ENCODE peak calls at places on chromosomes 16 and 17, in four cellular contexts. M is ovary, K is neural crest cell, E is left lung. X is an unnamed sample.

GRCh38 chr17:33977729-33978514 is 277.2 kb upstream of the CCL2 start:
- DNase-seq in M (no peak), E (no peak), K (no peak), X (no peak)

GRCh38 chr16:72876221-72876620 is 171.7 kb downstream of the ZFHX3 start:
- DNase-seq in K (no peak), E (peak; percentile 64), M (no peak), X (peak; percentile 75)

GRCh38 chr17:48024149-48025039 is 13.2 kb downstream of the COPZ2 start:
- DNase-seq in E (peak; percentile 81), M (peak; percentile 50), K (peak; percentile 28), X (peak; percentile 64)

GRCh38 chr16:35195173-35195863 is 1735.9 kb downstream of the TP53TG3F start:
- DNase-seq in K (no peak), E (no peak), M (no peak), X (no peak)

GRCh38 chr17:8679136-8679535 is 48.6 kb upstream of the MYH10 start:
- DNase-seq in E (no peak), M (no peak), K (no peak), X (no peak)

GRCh38 chr17:29165261-29165660 is 14.9 kb downstream of the MYO18A start:
- DNase-seq in E (no peak), M (no peak), K (no peak), X (no peak)

GRCh38 chr16:27817038-27817437 is 246.5 kb downstream of the GSG1L start:
- DNase-seq in E (no peak), K (no peak), M (no peak), X (no peak)

GRCh38 chr16:22687031-22687530 is 126.9 kb upstream of the HS3ST2 start:
- DNase-seq in M (no peak), K (no peak), E (no peak), X (no peak)

GRCh38 chr16:2036200-2036966 is 9.7 kb downstream of the NHERF2 start:
- DNase-seq in E (no peak), M (no peak), K (no peak), X (no peak)

GRCh38 chr17:41583137-41584127 is 3.3 kb downstream of the KRT14 start:
- DNase-seq in K (no peak), E (no peak), M (no peak), X (no peak)

GRCh38 chr16:58286769-58287433 is 7.9 kb downstream of the PRSS54 start:
- DNase-seq in K (no peak), M (no peak), E (no peak), X (no peak)

GRCh38 chr16:51900221-51900780 is 646.6 kb downstream of the TOX3 start:
- DNase-seq in K (no peak), E (no peak), M (no peak), X (no peak)

GRCh38 chr17:81294512-81295030 is 536 bp downstream of the SLC38A10 start:
- DNase-seq in M (peak; percentile 59), E (peak; percentile 50), K (no peak), X (no peak)

GRCh38 chr16:70255584-70255983 is 3.8 kb upstream of the EXOSC6 start:
- DNase-seq in K (no peak), E (no peak), M (no peak), X (no peak)

GRCh38 chr17:10646393-10646990 is 10.6 kb downstream of the MYH3 start:
- DNase-seq in E (peak; percentile 63), K (peak; percentile 86), M (peak; percentile 73), X (peak; percentile 69)

GRCh38 chr16:85525464-85526117 is 87.5 kb upstream of the GSE1 start:
- DNase-seq in E (no peak), M (no peak), K (no peak), X (no peak)

GRCh38 chr17:77628035-77628434 is 330.5 kb upstream of the TNRC6C start:
- DNase-seq in K (no peak), M (no peak), E (no peak), X (no peak)

GRCh38 chr16:50644245-50644644 is 36.9 kb downstream of the SNX20 start:
- DNase-seq in E (no peak), M (no peak), K (no peak), X (no peak)

GRCh38 chr16:79651363-79651762 is 50.8 kb upstream of the MAF start:
- DNase-seq in E (peak; percentile 74), K (no peak), M (peak; percentile 29), X (no peak)

GRCh38 chr17:36550491-36551417 is 6.0 kb downstream of the GGNBP2 start:
- DNase-seq in K (no peak), E (no peak), M (no peak), X (no peak)

GRCh38 chr17:1473841-1474240 is 17.8 kb upstream of the CRK start:
- DNase-seq in M (no peak), E (no peak), K (no peak), X (no peak)

GRCh38 chr17:45230787-45231480 is 9.2 kb downstream of the FMNL1 start:
- DNase-seq in M (no peak), E (no peak), K (no peak), X (peak; percentile 15)

GRCh38 chr17:41308918-41309359 is at the start of gene KRTAP16-1:
- DNase-seq in E (no peak), K (no peak), M (no peak), X (no peak)

GRCh38 chr17:2057714-2058520 is 3.0 kb downstream of the HIC1 start:
- DNase-seq in K (no peak), E (no peak), M (peak; percentile 62), X (no peak)

GRCh38 chr17:42422958-42423712 is at the start of gene CAVIN1:
- DNase-seq in E (peak; percentile 96), K (no peak), M (peak; percentile 100), X (peak; percentile 97)

GRCh38 chr17:79084291-79085153 is 9.9 kb downstream of the ENGASE start:
- DNase-seq in M (no peak), K (no peak), E (no peak), X (no peak)
- TF ChIP-seq CTCF in M (no peak), K (no peak), E (no peak), X (no peak)

DNA sequence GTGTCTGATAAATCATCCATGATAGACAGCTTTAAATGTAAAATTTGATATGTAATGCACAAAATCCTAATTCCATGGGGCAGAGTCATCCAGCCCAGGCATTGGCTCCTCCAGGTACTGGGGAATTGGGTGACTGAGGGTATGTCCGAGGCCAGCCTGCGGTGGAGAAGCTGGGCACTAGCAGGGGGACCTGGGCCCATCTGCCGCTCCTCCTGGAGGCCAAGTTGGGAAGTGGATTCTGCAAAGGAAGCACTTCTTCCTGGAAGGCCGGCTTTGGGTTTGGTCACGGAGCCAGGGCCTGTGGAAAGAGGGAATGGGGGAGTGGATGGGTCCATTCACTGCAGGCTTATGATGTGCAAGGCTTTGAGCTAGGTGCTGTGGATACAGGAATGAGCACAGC is 85.8 kb downstream of the GNAO1 start:
- DNase-seq in M (no peak), K (peak; percentile 35), E (no peak), X (no peak)
- TF ChIP-seq CTCF in M (no peak), K (peak; percentile 54), E (no peak), X (peak; percentile 60)

GRCh38 chr17:43791589-43791988 is 11.4 kb downstream of the CFAP97D1 start:
- DNase-seq in E (no peak), M (no peak), K (no peak), X (peak; percentile 45)

GRCh38 chr17:43789482-43789881 is 9.2 kb downstream of the CFAP97D1 start:
- DNase-seq in K (no peak), M (no peak), E (no peak), X (no peak)

GRCh38 chr17:43787728-43788127 is 7.5 kb downstream of the CFAP97D1 start:
- DNase-seq in M (no peak), K (no peak), E (no peak), X (no peak)

GRCh38 chr17:43784628-43785101 is 4.4 kb downstream of the CFAP97D1 start:
- DNase-seq in K (no peak), M (no peak), E (no peak), X (peak; percentile 92)

DNA sequence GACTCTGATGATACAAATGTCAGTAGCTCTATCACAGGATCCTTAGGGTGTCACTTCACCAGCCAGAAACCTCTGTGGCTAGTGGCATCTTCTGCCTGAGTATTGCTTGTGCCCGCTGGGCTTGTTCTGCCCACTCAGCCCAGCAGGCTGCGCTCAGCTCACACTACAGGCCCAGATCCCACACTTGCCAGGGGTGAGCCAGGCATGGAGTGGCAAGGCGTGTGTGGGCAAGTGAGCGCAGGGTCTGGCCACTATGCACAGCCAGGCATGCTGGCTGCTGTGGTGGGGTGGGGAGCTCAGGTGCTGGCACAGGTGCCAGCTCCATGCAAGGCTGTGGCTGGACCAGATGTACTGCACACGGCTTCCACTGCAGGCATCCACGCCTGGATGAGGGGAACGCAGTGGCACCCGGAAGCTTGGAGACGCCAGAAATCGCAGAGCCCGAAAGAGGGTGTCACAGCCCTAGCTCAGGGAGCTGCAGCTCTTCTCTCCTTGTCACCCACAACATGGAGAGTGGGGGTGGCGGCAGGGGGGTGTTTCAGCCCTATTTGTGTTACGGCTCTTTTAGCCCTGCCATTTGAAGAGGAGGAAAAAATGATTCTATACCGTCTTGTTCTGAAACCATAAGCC is 10.2 kb downstream of the CFAP97D1 start:
- DNase-seq in E (no peak), M (no peak), K (no peak), X (peak; percentile 6)
- TF ChIP-seq CTCF in E (no peak), M (no peak), K (no peak), X (peak; percentile 67)

DNA sequence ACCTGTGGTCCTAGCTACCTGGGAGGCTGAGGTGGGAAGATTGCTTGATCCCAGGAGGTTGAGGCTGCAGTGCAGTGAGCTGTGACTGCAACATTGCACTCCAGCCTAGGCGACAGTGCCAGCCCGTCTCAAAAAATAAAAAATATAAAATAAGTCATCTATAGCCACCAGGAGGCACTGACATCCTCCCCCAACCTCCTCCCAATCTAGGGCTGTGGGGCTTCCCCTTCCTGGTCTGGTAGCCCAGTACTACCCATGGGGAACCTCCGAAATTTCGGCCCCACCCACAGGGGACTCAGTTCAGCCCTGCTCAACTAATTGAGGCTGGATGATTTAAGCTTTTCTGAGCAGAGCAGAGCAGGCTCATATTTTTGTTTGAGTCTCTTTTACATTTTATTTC is 3.2 kb downstream of the ZSCAN10 start:
- DNase-seq in E (peak; percentile 64), K (no peak), M (no peak), X (no peak)
- TF ChIP-seq CTCF in E (no peak), K (peak; percentile 46), M (no peak), X (peak; percentile 57)

GRCh38 chr16:77784441-77785356 is 3.7 kb upstream of the VAT1L start:
- DNase-seq in E (no peak), M (no peak), K (no peak), X (no peak)
- TF ChIP-seq CTCF in E (no peak), M (no peak), K (peak; percentile 50), X (peak; percentile 11)

DNA sequence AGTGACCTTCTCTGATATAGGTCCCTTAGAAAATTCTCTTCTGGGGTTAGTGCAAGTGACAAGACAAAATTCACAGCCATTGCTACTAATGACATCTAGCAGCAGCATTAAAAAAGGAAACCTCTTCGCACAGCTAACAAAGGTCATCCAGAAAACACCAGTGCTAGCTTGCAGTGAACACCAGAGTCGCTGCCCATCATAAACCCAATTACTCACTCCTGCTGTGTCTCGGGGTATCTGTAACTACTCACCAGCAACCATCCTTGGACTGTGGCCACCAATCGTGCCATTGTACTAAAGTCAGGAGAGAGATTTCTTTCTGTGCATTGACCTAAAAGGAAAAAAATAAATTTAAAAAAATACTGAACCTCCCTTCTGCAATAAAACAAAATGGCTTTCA is 1494.7 kb upstream of the CDH8 start:
- DNase-seq in E (no peak), K (no peak), M (no peak), X (no peak)
- TF ChIP-seq CTCF in E (no peak), K (no peak), M (no peak), X (no peak)

GRCh38 chr17:82864721-82865240 is 25.0 kb upstream of the ZNF750 start:
- DNase-seq in M (no peak), E (no peak), K (no peak), X (no peak)
- TF ChIP-seq CTCF in M (no peak), E (no peak), K (no peak), X (no peak)

X was measured in HFFc6.